ENCODE peak calls at places on chromosomes 16 and 17, in four cellular contexts. X is AG04450, M is neural progenitor cell, J is HepG2. F is an unnamed sample.

GRCh38 chr17:77503916-77504651 is 363.3 kb downstream of the SEC14L1 start:
- DNase-seq in X (no peak), M (no peak), J (no peak), F (no peak)

GRCh38 chr16:68658258-68658973 is 13.3 kb downstream of the CDH3 start:
- DNase-seq in X (no peak), M (peak; percentile 16), J (no peak), F (no peak)

GRCh38 chr16:4704491-4704890 is 11.1 kb downstream of the NUDT16L1 start:
- DNase-seq in X (no peak), M (no peak), J (no peak), F (no peak)

GRCh38 chr17:41689497-41690299 is 1.0 kb downstream of the EIF1 start:
- DNase-seq in X (no peak), M (peak; percentile 72), J (peak; percentile 69), F (peak; percentile 56)

GRCh38 chr16:68910051-68910450 is 66.7 kb downstream of the TANGO6 start:
- DNase-seq in X (no peak), M (peak; percentile 47), J (no peak), F (no peak)

GRCh38 chr17:38584350-38584925 is 21.3 kb downstream of the SRCIN1 start:
- DNase-seq in X (no peak), M (peak; percentile 75), J (peak; percentile 41), F (no peak)

GRCh38 chr17:50114849-50115357 is 15.1 kb downstream of the SAMD14 start:
- DNase-seq in X (no peak), M (peak; percentile 85), J (peak; percentile 77), F (no peak)

GRCh38 chr17:59810894-59811153 is 81.9 kb downstream of the TUBD1 start:
- DNase-seq in X (no peak), M (no peak), J (no peak), F (no peak)

GRCh38 chr16:4795181-4795827 is at the start of gene SMIM22:
- DNase-seq in X (no peak), M (no peak), J (no peak), F (no peak)

GRCh38 chr17:78307887-78308633 is 51.8 kb downstream of the SOCS3 start:
- DNase-seq in X (no peak), M (no peak), J (peak; percentile 60), F (no peak)

GRCh38 chr16:76964464-76965154 is 226.4 kb upstream of the MON1B start:
- DNase-seq in X (no peak), M (no peak), J (no peak), F (no peak)
- TF ChIP-seq CTCF in X (no peak), M (no peak), J (no peak), F (no peak)

DNA sequence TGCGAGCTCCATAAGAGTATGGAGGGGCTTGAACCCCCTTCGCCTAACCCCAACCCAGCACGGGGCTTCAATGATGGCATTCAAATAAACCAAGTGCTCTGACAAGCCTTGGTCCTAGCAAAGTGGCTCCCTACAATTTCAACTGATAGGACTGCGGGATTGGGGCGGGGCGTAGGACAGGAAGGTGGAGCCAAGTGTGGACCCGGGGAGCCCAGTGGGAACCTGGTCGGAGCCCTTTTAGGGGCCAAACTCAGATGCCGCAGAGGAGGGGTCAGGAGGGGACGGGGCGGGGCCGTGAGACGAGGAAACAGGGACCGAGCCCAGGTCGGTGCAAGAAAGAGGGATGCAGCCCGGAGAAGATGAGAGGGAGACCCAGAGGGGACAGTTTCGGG is 13.2 kb upstream of the CDIPT start:
- DNase-seq in X (no peak), M (peak; percentile 43), J (no peak), F (no peak)
- H3K4me3 ChIP-seq in X (peak overlapping the region; percentile 44), M (peak overlapping the region; percentile 47), J (no peak overlapping the region), F (no peak overlapping the region)

GRCh38 chr17:32786169-32786568 is 90.8 kb downstream of the MYO1D start:
- DNase-seq in X (no peak), M (no peak), J (no peak), F (no peak)

GRCh38 chr17:32780721-32781120 is 96.2 kb downstream of the MYO1D start:
- DNase-seq in X (no peak), M (no peak), J (no peak), F (no peak)

GRCh38 chr17:32784113-32784512 is 92.8 kb downstream of the MYO1D start:
- DNase-seq in X (no peak), M (no peak), J (no peak), F (no peak)

GRCh38 chr17:32777922-32778321 is 99.0 kb downstream of the MYO1D start:
- DNase-seq in X (no peak), M (no peak), J (no peak), F (no peak)

GRCh38 chr17:32783602-32784001 is 93.3 kb downstream of the MYO1D start:
- DNase-seq in X (peak; percentile 27), M (peak; percentile 69), J (peak; percentile 47), F (peak; percentile 44)
- TF ChIP-seq CTCF in X (peak; percentile 70), M (peak; percentile 88), J (peak; percentile 77), F (peak; percentile 51)

GRCh38 chr17:80477647-80478478 is 1.5 kb upstream of the NPTX1 start:
- DNase-seq in X (no peak), M (peak; percentile 91), J (no peak), F (no peak)
- H3K4me3 ChIP-seq in X (peak overlapping the region; percentile 39), M (peak overlapping the region; percentile 54), J (no peak overlapping the region), F (no peak overlapping the region)

GRCh38 chr16:55018881-55019280 is 88.2 kb downstream of the IRX5 start:
- DNase-seq in X (no peak), M (no peak), J (no peak), F (no peak)

GRCh38 chr16:55019419-55020131 is 88.9 kb downstream of the IRX5 start:
- DNase-seq in X (no peak), M (no peak), J (no peak), F (no peak)

GRCh38 chr16:55021595-55022475 is 91.2 kb downstream of the IRX5 start:
- DNase-seq in X (no peak), M (peak; percentile 49), J (peak; percentile 23), F (no peak)
- TF ChIP-seq CTCF in X (no peak), M (peak; percentile 57), J (peak; percentile 49), F (peak; percentile 21)

GRCh38 chr17:46771601-46772012 is 46.9 kb downstream of the WNT3 start:
- DNase-seq in X (no peak), M (no peak), J (no peak), F (no peak)
- H3K4me3 ChIP-seq in X (peak overlapping the region; percentile 52), M (peak overlapping the region; percentile 81), J (peak overlapping the region; percentile 71), F (peak overlapping the region; percentile 56)

GRCh38 chr16:86092586-86093480 is 193.9 kb downstream of the IRF8 start:
- DNase-seq in X (no peak), M (no peak), J (no peak), F (no peak)

GRCh38 chr16:86095906-86096485 is 197.0 kb downstream of the IRF8 start:
- DNase-seq in X (no peak), M (no peak), J (no peak), F (no peak)

GRCh38 chr16:86095131-86095752 is 196.3 kb downstream of the IRF8 start:
- DNase-seq in X (no peak), M (no peak), J (no peak), F (no peak)

GRCh38 chr16:86091976-86092375 is 193.0 kb downstream of the IRF8 start:
- DNase-seq in X (no peak), M (no peak), J (no peak), F (no peak)

GRCh38 chr16:86093801-86094750 is 195.1 kb downstream of the IRF8 start:
- DNase-seq in X (no peak), M (no peak), J (no peak), F (no peak)
- TF ChIP-seq CTCF in X (no peak), M (peak; percentile 42), J (peak; percentile 49), F (peak; percentile 5)

GRCh38 chr17:76467366-76467765 is at the start of gene AANAT:
- DNase-seq in X (no peak), M (peak; percentile 81), J (no peak), F (no peak)

GRCh38 chr17:76468634-76469010 is 1.2 kb downstream of the AANAT start:
- DNase-seq in X (no peak), M (no peak), J (no peak), F (no peak)

GRCh38 chr17:76466775-76467130 is 650 bp upstream of the AANAT start:
- DNase-seq in X (no peak), M (no peak), J (no peak), F (no peak)

GRCh38 chr17:76469076-76469990 is 1.9 kb downstream of the AANAT start:
- DNase-seq in X (no peak), M (no peak), J (no peak), F (no peak)

GRCh38 chr17:76467809-76468633 is 618 bp downstream of the AANAT start:
- DNase-seq in X (no peak), M (no peak), J (no peak), F (no peak)
- H3K4me3 ChIP-seq in X (no peak overlapping the region), M (no peak overlapping the region), J (no peak overlapping the region), F (no peak overlapping the region)

GRCh38 chr16:15942901-15943690 is 6.3 kb upstream of the ABCC1 start:
- DNase-seq in X (no peak), M (no peak), J (no peak), F (no peak)

GRCh38 chr16:15948532-15949209 is 745 bp upstream of the ABCC1 start:
- DNase-seq in X (no peak), M (no peak), J (peak; percentile 44), F (peak; percentile 52)

GRCh38 chr16:15947983-15948509 is 1.4 kb upstream of the ABCC1 start:
- DNase-seq in X (no peak), M (no peak), J (peak; percentile 58), F (no peak)

GRCh38 chr16:15949210-15950166 is at the start of gene ABCC1:
- DNase-seq in X (no peak), M (peak; percentile 77), J (peak; percentile 60), F (no peak)

DNA sequence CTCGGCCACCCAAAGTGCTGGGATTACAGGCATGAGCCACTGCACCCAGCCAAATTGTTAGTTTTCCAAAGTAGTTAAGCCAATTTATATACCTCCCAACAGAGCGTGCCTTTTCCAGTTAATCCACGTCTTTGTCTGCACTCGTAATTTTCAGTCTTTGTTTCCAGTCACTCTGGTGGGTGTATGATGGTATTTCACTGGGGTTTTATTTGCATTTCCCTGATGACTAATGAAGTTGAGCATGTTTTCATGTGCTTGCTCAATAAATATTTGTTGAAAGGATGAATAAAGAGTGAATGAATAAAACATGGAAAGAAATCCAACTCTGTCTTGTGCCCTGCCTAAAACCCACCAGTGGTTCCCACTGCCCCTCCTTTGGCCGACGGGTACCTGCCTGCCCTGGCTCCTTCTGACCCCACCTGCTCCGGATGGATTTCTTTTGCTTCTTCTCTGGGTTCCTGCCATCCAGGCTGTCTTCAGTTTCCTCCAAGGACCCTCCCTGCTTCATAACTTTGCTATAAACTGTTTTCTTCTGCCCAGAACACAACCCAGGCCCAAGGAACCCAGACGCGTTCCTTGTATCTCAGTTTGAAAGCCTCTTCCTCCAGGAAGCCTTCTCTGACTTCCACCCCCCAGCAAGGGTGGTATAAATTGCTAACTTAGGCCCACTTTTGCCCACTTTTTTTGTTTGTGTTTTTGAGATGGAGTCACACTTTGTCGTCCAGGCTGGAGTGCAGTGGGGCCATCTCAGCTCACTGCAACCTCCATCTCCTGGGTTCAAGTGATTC is 3.0 kb upstream of the ABCC1 start:
- DNase-seq in X (peak; percentile 66), M (no peak), J (peak; percentile 91), F (no peak)
- TF ChIP-seq CTCF in X (no peak), M (no peak), J (no peak), F (no peak)